ENCODE peak calls at places on chromosome 10, in ten cellular contexts. O, J, D, C, V, N, W, X, M and F are unnamed samples.

GRCh38 chr10:4131407-4132215 is 346.6 kb upstream of the KLF6 start:
- DNase-seq in O (no peak), J (no peak), D (peak; percentile 93), C (no peak), V (no peak), N (peak; percentile 63), W (no peak), X (peak; percentile 80), M (no peak), F (peak; percentile 87)

GRCh38 chr10:102769375-102770107 is 25.8 kb downstream of the WBP1L start:
- DNase-seq in O (no peak), J (no peak), D (peak; percentile 40), C (no peak), V (no peak), N (no peak), W (peak; percentile 92), X (no peak), M (no peak), F (peak; percentile 92)

GRCh38 chr10:132647424-132647823 is 109.8 kb downstream of the INPP5A start:
- DNase-seq in O (no peak), J (no peak), D (no peak), C (no peak), V (no peak), N (no peak), W (no peak), X (no peak), M (no peak), F (no peak)

GRCh38 chr10:101285519-101286070 is 56.3 kb upstream of the LBX1 start:
- DNase-seq in O (no peak), J (no peak), D (no peak), C (no peak), V (peak; percentile 85), N (no peak), W (no peak), X (no peak), M (no peak), F (no peak)

GRCh38 chr10:31072453-31072852 is 40.8 kb upstream of the ZNF438 start:
- DNase-seq in O (no peak), J (no peak), D (no peak), C (no peak), V (no peak), N (no peak), W (no peak), X (no peak), M (no peak), F (no peak)

GRCh38 chr10:100427374-100427773 is 35.4 kb upstream of the WNT8B start:
- DNase-seq in O (no peak), J (no peak), D (no peak), C (no peak), V (no peak), N (no peak), W (no peak), X (no peak), M (no peak), F (no peak)

GRCh38 chr10:90701428-90701827 is 156.4 kb downstream of the HTR7 start:
- DNase-seq in O (no peak), J (no peak), D (no peak), C (no peak), V (no peak), N (no peak), W (no peak), X (no peak), M (no peak), F (no peak)

GRCh38 chr10:14146501-14146900 is 184.2 kb downstream of the FRMD4A start:
- DNase-seq in O (no peak), J (no peak), D (peak; percentile 77), C (no peak), V (no peak), N (no peak), W (no peak), X (peak; percentile 47), M (no peak), F (no peak)

GRCh38 chr10:114259825-114260224 is 20.8 kb downstream of the VWA2 start:
- DNase-seq in O (no peak), J (peak; percentile 53), D (peak; percentile 21), C (peak; percentile 44), V (no peak), N (no peak), W (no peak), X (no peak), M (peak; percentile 55), F (no peak)

DNA sequence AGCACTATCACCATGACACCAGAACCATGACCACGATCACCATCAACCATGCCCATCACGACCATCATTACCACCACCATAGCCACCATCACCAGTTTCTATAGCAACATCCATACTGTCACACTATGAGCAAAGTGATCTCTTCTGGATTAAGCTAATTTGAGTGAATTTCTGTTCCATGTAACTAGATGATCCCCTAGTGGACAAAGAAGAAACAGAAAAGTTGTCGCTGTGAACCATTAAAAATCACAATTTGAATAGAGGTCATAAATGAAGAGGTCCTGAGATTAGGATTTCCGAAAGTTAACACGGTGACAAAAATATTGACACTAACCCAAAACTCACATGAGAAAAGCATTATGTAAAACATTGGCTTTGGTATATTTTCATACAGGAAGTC is 77.6 kb downstream of the CLRN3 start:
- DNase-seq in O (no peak), J (no peak), D (no peak), C (no peak), V (no peak), N (no peak), W (no peak), X (no peak), M (no peak), F (no peak)
- TF ChIP-seq CTCF in O (peak; percentile 7), J (no peak), D (peak; percentile 0), C (peak; percentile 42), V (peak; percentile 58), N (peak; percentile 66), W (peak; percentile 46), X (peak; percentile 45), M (no peak), F (peak; percentile 19)

DNA sequence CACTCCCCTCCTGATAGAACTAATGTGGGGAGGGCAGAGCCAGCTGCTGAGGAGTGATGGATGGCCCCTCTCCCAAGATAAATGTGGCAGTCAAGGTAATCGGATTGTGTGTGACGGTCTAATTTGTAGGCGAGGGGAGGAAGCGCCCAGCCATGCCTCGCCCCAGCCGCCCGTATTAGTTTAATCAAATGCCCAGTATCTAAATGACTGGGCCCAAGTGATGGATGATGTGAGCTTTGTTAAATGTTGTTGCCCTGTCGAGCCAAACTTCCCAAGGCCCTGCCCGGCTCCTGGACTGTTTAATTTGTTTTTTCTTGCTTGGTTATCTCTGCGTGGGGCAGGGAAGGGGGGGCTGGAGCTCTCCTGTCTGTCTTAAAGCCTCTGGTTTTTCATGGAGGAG is 88.4 kb upstream of the PPIF start:
- DNase-seq in O (no peak), J (no peak), D (no peak), C (no peak), V (no peak), N (no peak), W (no peak), X (no peak), M (no peak), F (no peak)
- H3K27ac ChIP-seq in O (peak overlapping the region; percentile 7), J (peak overlapping the region; percentile 25), D (peak overlapping the region; percentile 20), C (no peak overlapping the region), V (no peak overlapping the region), N (no peak overlapping the region), W (no peak overlapping the region), X (no peak overlapping the region), M (no peak overlapping the region), F (no peak overlapping the region)

GRCh38 chr10:124645496-124646095 is 98.6 kb downstream of the FAM53B start:
- DNase-seq in O (no peak), J (no peak), D (no peak), C (no peak), V (no peak), N (no peak), W (no peak), X (no peak), M (no peak), F (no peak)
- H3K4me1 ChIP-seq in O (peaks cover 23% of the 10 kb centered on the region), J (peaks cover 28% of the 10 kb centered on the region), D (peaks cover 35% of the 10 kb centered on the region), C (peaks cover 80% of the 10 kb centered on the region), V (peaks cover 4% of the 10 kb centered on the region), N (peaks cover 32% of the 10 kb centered on the region), W (peaks cover 24% of the 10 kb centered on the region), X (peaks cover 16% of the 10 kb centered on the region), M (peaks cover 76% of the 10 kb centered on the region), F (peaks cover 17% of the 10 kb centered on the region)

GRCh38 chr10:32377458-32378370 is 30.8 kb upstream of the EPC1 start:
- DNase-seq in O (peak; percentile 25), J (peak; percentile 30), D (peak; percentile 45), C (no peak), V (no peak), N (peak; percentile 74), W (no peak), X (peak; percentile 35), M (no peak), F (peak; percentile 63)
- TF ChIP-seq CTCF in O (peak; percentile 46), J (no peak), D (peak; percentile 40), C (no peak), V (peak; percentile 34), N (peak; percentile 97), W (peak; percentile 50), X (peak; percentile 44), M (no peak), F (peak; percentile 62)